ENCODE peak calls at places on chromosomes 6 and 20, in nine cellular contexts. One of them, this sample, is unnamed.

GRCh38 chr6:15355683-15356099 is 109.8 kb downstream of the JARID2 start:
- DNase-seq in GM23338: no peak
- DNase-seq in fibroblast of lung: peak; percentile 53
- DNase-seq in brain microvascular endothelial cell: no peak
- DNase-seq in A549: no peak
- DNase-seq in CD8-positive, alpha-beta memory T cell: no peak
- DNase-seq in heart right ventricle: no peak
- DNase-seq in IMR-90: peak; percentile 50
- DNase-seq in uterus: no peak
- DNase-seq in this sample: no peak

GRCh38 chr20:555933-556332 is 12.3 kb upstream of the CSNK2A1 start:
- DNase-seq in GM23338: no peak
- DNase-seq in CD8-positive, alpha-beta memory T cell: no peak
- DNase-seq in fibroblast of lung: no peak
- DNase-seq in uterus: no peak
- DNase-seq in heart right ventricle: peak; percentile 75
- DNase-seq in IMR-90: peak; percentile 9
- DNase-seq in brain microvascular endothelial cell: no peak
- DNase-seq in A549: no peak
- DNase-seq in this sample: no peak

GRCh38 chr6:44253307-44254101 is 3.8 kb downstream of the SLC35B2 start:
- DNase-seq in uterus: no peak
- DNase-seq in fibroblast of lung: no peak
- DNase-seq in brain microvascular endothelial cell: peak; percentile 21
- DNase-seq in A549: no peak
- DNase-seq in heart right ventricle: no peak
- DNase-seq in IMR-90: no peak
- DNase-seq in CD8-positive, alpha-beta memory T cell: peak; percentile 49
- DNase-seq in GM23338: peak; percentile 83
- DNase-seq in this sample: no peak

GRCh38 chr6:106882601-106883518 is 91.7 kb downstream of the CD24 start:
- DNase-seq in IMR-90: no peak
- DNase-seq in uterus: no peak
- DNase-seq in fibroblast of lung: no peak
- DNase-seq in brain microvascular endothelial cell: no peak
- DNase-seq in CD8-positive, alpha-beta memory T cell: no peak
- DNase-seq in GM23338: no peak
- DNase-seq in A549: no peak
- DNase-seq in heart right ventricle: no peak
- DNase-seq in this sample: no peak

GRCh38 chr6:650098-650497 is 6.8 kb downstream of the HUS1B start:
- DNase-seq in heart right ventricle: no peak
- DNase-seq in fibroblast of lung: peak; percentile 53
- DNase-seq in CD8-positive, alpha-beta memory T cell: no peak
- DNase-seq in uterus: no peak
- DNase-seq in brain microvascular endothelial cell: no peak
- DNase-seq in IMR-90: peak; percentile 78
- DNase-seq in GM23338: peak; percentile 63
- DNase-seq in A549: no peak
- DNase-seq in this sample: no peak

GRCh38 chr20:20360464-20360863 is 7.4 kb upstream of the INSM1 start:
- DNase-seq in GM23338: peak; percentile 75
- DNase-seq in brain microvascular endothelial cell: peak; percentile 60
- DNase-seq in IMR-90: peak; percentile 69
- DNase-seq in heart right ventricle: peak; percentile 26
- DNase-seq in uterus: no peak
- DNase-seq in fibroblast of lung: peak; percentile 71
- DNase-seq in CD8-positive, alpha-beta memory T cell: no peak
- DNase-seq in A549: peak; percentile 75
- DNase-seq in this sample: no peak

GRCh38 chr6:112221561-112221960 is 32.8 kb downstream of the LAMA4 start:
- DNase-seq in uterus: no peak
- DNase-seq in heart right ventricle: no peak
- DNase-seq in fibroblast of lung: no peak
- DNase-seq in IMR-90: no peak
- DNase-seq in CD8-positive, alpha-beta memory T cell: no peak
- DNase-seq in A549: no peak
- DNase-seq in brain microvascular endothelial cell: no peak
- DNase-seq in GM23338: no peak
- DNase-seq in this sample: no peak

GRCh38 chr20:59268827-59269226 is 31.6 kb upstream of the EDN3 start:
- DNase-seq in brain microvascular endothelial cell: no peak
- DNase-seq in heart right ventricle: no peak
- DNase-seq in GM23338: peak; percentile 25
- DNase-seq in CD8-positive, alpha-beta memory T cell: no peak
- DNase-seq in IMR-90: no peak
- DNase-seq in fibroblast of lung: no peak
- DNase-seq in A549: no peak
- DNase-seq in uterus: no peak
- DNase-seq in this sample: no peak

GRCh38 chr20:51412333-51412761 is 130.2 kb downstream of the NFATC2 start:
- DNase-seq in heart right ventricle: peak; percentile 32
- DNase-seq in fibroblast of lung: peak; percentile 41
- DNase-seq in A549: no peak
- DNase-seq in IMR-90: peak; percentile 52
- DNase-seq in GM23338: no peak
- DNase-seq in uterus: no peak
- DNase-seq in CD8-positive, alpha-beta memory T cell: no peak
- DNase-seq in brain microvascular endothelial cell: peak; percentile 53
- DNase-seq in this sample: no peak

GRCh38 chr6:79033279-79033678 is 44.8 kb downstream of the PHIP start:
- DNase-seq in A549: no peak
- DNase-seq in CD8-positive, alpha-beta memory T cell: no peak
- DNase-seq in GM23338: no peak
- DNase-seq in IMR-90: no peak
- DNase-seq in heart right ventricle: no peak
- DNase-seq in uterus: no peak
- DNase-seq in fibroblast of lung: no peak
- DNase-seq in brain microvascular endothelial cell: no peak
- DNase-seq in this sample: no peak

GRCh38 chr6:163715846-163716245 is 301.3 kb downstream of the QKI start:
- DNase-seq in CD8-positive, alpha-beta memory T cell: no peak
- DNase-seq in fibroblast of lung: no peak
- DNase-seq in A549: no peak
- DNase-seq in brain microvascular endothelial cell: no peak
- DNase-seq in GM23338: no peak
- DNase-seq in uterus: no peak
- DNase-seq in IMR-90: no peak
- DNase-seq in heart right ventricle: no peak
- DNase-seq in this sample: no peak

GRCh38 chr6:31205638-31206037 is 35.2 kb upstream of the POU5F1 start:
- DNase-seq in CD8-positive, alpha-beta memory T cell: no peak
- DNase-seq in heart right ventricle: no peak
- DNase-seq in IMR-90: no peak
- DNase-seq in fibroblast of lung: no peak
- DNase-seq in A549: no peak
- DNase-seq in GM23338: no peak
- DNase-seq in brain microvascular endothelial cell: no peak
- DNase-seq in uterus: no peak
- DNase-seq in this sample: no peak

GRCh38 chr6:7902867-7903266 is 7.7 kb downstream of the TXNDC5 start:
- DNase-seq in fibroblast of lung: no peak
- DNase-seq in GM23338: no peak
- DNase-seq in brain microvascular endothelial cell: no peak
- DNase-seq in IMR-90: no peak
- DNase-seq in heart right ventricle: no peak
- DNase-seq in uterus: no peak
- DNase-seq in A549: no peak
- DNase-seq in CD8-positive, alpha-beta memory T cell: no peak
- DNase-seq in this sample: no peak

GRCh38 chr6:144912474-144912873 is 627.3 kb downstream of the UTRN start:
- DNase-seq in A549: no peak
- DNase-seq in heart right ventricle: no peak
- DNase-seq in IMR-90: peak; percentile 90
- DNase-seq in brain microvascular endothelial cell: peak; percentile 38
- DNase-seq in CD8-positive, alpha-beta memory T cell: no peak
- DNase-seq in GM23338: peak; percentile 10
- DNase-seq in fibroblast of lung: peak; percentile 74
- DNase-seq in uterus: no peak
- DNase-seq in this sample: no peak

GRCh38 chr20:26209171-26209941 is 512.7 kb upstream of the ZNF337 start:
- DNase-seq in heart right ventricle: no peak
- DNase-seq in CD8-positive, alpha-beta memory T cell: no peak
- DNase-seq in A549: no peak
- DNase-seq in fibroblast of lung: no peak
- DNase-seq in IMR-90: peak; percentile 11
- DNase-seq in brain microvascular endothelial cell: no peak
- DNase-seq in uterus: no peak
- DNase-seq in GM23338: peak; percentile 41
- DNase-seq in this sample: peak; percentile 31

GRCh38 chr20:38073307-38074010 is 39.9 kb downstream of the RPRD1B start:
- DNase-seq in heart right ventricle: peak; percentile 85
- DNase-seq in GM23338: peak; percentile 86
- DNase-seq in CD8-positive, alpha-beta memory T cell: no peak
- DNase-seq in brain microvascular endothelial cell: peak; percentile 95
- DNase-seq in IMR-90: peak; percentile 98
- DNase-seq in fibroblast of lung: peak; percentile 99
- DNase-seq in A549: no peak
- DNase-seq in uterus: peak; percentile 86
- DNase-seq in this sample: peak; percentile 81

GRCh38 chr20:44079291-44079690 is 107.7 kb downstream of the JPH2 start:
- DNase-seq in GM23338: no peak
- DNase-seq in CD8-positive, alpha-beta memory T cell: no peak
- DNase-seq in A549: no peak
- DNase-seq in IMR-90: no peak
- DNase-seq in uterus: no peak
- DNase-seq in brain microvascular endothelial cell: peak; percentile 52
- DNase-seq in fibroblast of lung: no peak
- DNase-seq in heart right ventricle: no peak
- DNase-seq in this sample: no peak

GRCh38 chr6:43736844-43737243 is 33.2 kb upstream of the VEGFA start:
- DNase-seq in brain microvascular endothelial cell: no peak
- DNase-seq in fibroblast of lung: no peak
- DNase-seq in A549: no peak
- DNase-seq in IMR-90: no peak
- DNase-seq in CD8-positive, alpha-beta memory T cell: no peak
- DNase-seq in uterus: peak; percentile 1
- DNase-seq in heart right ventricle: peak; percentile 1
- DNase-seq in GM23338: no peak
- DNase-seq in this sample: no peak

GRCh38 chr6:16683524-16684194 is 77.6 kb downstream of the ATXN1 start:
- DNase-seq in CD8-positive, alpha-beta memory T cell: no peak
- DNase-seq in heart right ventricle: peak; percentile 25
- DNase-seq in IMR-90: peak; percentile 56
- DNase-seq in GM23338: no peak
- DNase-seq in uterus: peak; percentile 45
- DNase-seq in fibroblast of lung: peak; percentile 81
- DNase-seq in brain microvascular endothelial cell: peak; percentile 69
- DNase-seq in A549: no peak
- DNase-seq in this sample: peak; percentile 70

GRCh38 chr20:11067359-11067758 is 393.6 kb upstream of the JAG1 start:
- DNase-seq in CD8-positive, alpha-beta memory T cell: no peak
- DNase-seq in uterus: no peak
- DNase-seq in brain microvascular endothelial cell: no peak
- DNase-seq in fibroblast of lung: no peak
- DNase-seq in GM23338: no peak
- DNase-seq in IMR-90: no peak
- DNase-seq in heart right ventricle: no peak
- DNase-seq in A549: no peak
- DNase-seq in this sample: no peak

GRCh38 chr20:63166423-63167020 is 49.4 kb downstream of the YTHDF1 start:
- DNase-seq in GM23338: no peak
- DNase-seq in heart right ventricle: no peak
- DNase-seq in IMR-90: no peak
- DNase-seq in fibroblast of lung: no peak
- DNase-seq in A549: no peak
- DNase-seq in brain microvascular endothelial cell: no peak
- DNase-seq in uterus: no peak
- DNase-seq in CD8-positive, alpha-beta memory T cell: no peak
- DNase-seq in this sample: no peak
- H3K27ac ChIP-seq in GM23338: no peak overlapping the region
- H3K27ac ChIP-seq in heart right ventricle: no peak overlapping the region
- H3K27ac ChIP-seq in IMR-90: no peak overlapping the region
- H3K27ac ChIP-seq in fibroblast of lung: no peak overlapping the region
- H3K27ac ChIP-seq in A549: no peak overlapping the region
- H3K27ac ChIP-seq in brain microvascular endothelial cell: no peak overlapping the region
- H3K27ac ChIP-seq in uterus: no peak overlapping the region
- H3K27ac ChIP-seq in CD8-positive, alpha-beta memory T cell: no peak overlapping the region
- H3K27ac ChIP-seq in this sample: no peak overlapping the region

GRCh38 chr6:4928426-4928825 is 75.4 kb downstream of the RPP40 start:
- DNase-seq in GM23338: no peak
- DNase-seq in fibroblast of lung: peak; percentile 28
- DNase-seq in IMR-90: peak; percentile 55
- DNase-seq in A549: no peak
- DNase-seq in heart right ventricle: no peak
- DNase-seq in CD8-positive, alpha-beta memory T cell: no peak
- DNase-seq in brain microvascular endothelial cell: peak; percentile 53
- DNase-seq in uterus: no peak
- DNase-seq in this sample: no peak
- H3K27ac ChIP-seq in GM23338: no peak overlapping the region
- H3K27ac ChIP-seq in fibroblast of lung: no peak overlapping the region
- H3K27ac ChIP-seq in IMR-90: no peak overlapping the region
- H3K27ac ChIP-seq in A549: no peak overlapping the region
- H3K27ac ChIP-seq in heart right ventricle: no peak overlapping the region
- H3K27ac ChIP-seq in CD8-positive, alpha-beta memory T cell: no peak overlapping the region
- H3K27ac ChIP-seq in brain microvascular endothelial cell: no peak overlapping the region
- H3K27ac ChIP-seq in uterus: no peak overlapping the region
- H3K27ac ChIP-seq in this sample: no peak overlapping the region

DNA sequence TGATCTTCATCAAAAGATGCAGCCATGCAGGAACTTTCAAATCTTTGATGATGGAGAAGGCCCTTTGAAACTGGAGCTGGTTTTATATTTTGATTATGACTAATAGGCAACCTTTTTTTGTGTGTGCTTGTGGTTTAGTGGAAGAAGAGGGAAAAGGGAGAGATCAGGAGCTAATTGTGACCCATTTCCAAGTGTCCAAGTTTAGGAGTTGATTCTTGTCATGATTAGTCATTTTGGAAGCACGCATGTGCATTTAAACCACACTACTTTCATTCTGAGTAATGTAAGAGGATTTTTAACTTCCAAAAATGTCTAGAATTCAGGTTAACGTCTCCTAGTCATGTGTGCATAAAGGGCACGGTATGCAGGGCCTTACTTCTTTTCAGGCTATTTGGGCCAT is 3.5 kb downstream of the FOXO3 start:
- DNase-seq in uterus: no peak
- DNase-seq in IMR-90: peak; percentile 98
- DNase-seq in CD8-positive, alpha-beta memory T cell: no peak
- DNase-seq in brain microvascular endothelial cell: peak; percentile 88
- DNase-seq in heart right ventricle: no peak
- DNase-seq in A549: no peak
- DNase-seq in fibroblast of lung: peak; percentile 93
- DNase-seq in GM23338: no peak
- DNase-seq in this sample: peak; percentile 52
- H3K27ac ChIP-seq in uterus: peak overlapping the region; percentile 100
- H3K27ac ChIP-seq in IMR-90: no peak overlapping the region
- H3K27ac ChIP-seq in CD8-positive, alpha-beta memory T cell: no peak overlapping the region
- H3K27ac ChIP-seq in brain microvascular endothelial cell: peak overlapping the region; percentile 57
- H3K27ac ChIP-seq in heart right ventricle: peak overlapping the region; percentile 100
- H3K27ac ChIP-seq in A549: no peak overlapping the region
- H3K27ac ChIP-seq in fibroblast of lung: peak overlapping the region; percentile 95
- H3K27ac ChIP-seq in GM23338: no peak overlapping the region
- H3K27ac ChIP-seq in this sample: peak overlapping the region; percentile 49

DNA sequence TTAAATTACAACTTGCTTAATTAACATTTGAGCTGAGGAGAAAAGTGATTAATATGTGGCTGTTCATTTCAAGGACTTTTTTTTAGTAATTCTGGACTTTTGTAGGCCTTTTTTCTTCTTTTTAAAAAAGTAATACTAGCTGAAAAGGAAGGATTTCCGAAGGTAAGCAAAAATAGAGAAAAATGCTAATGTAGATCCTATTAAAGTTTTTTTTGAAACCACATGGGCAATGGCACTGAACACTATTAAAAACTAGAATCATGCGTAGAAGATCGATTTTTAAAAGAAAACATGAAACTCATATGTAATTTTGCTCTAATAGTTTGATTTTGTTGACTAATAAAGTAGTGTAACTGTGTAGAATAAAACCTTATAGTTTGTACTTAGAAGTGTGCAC is 2.4 kb downstream of the BAG2 start:
- DNase-seq in A549: no peak
- DNase-seq in CD8-positive, alpha-beta memory T cell: no peak
- DNase-seq in uterus: no peak
- DNase-seq in IMR-90: no peak
- DNase-seq in brain microvascular endothelial cell: no peak
- DNase-seq in GM23338: no peak
- DNase-seq in fibroblast of lung: no peak
- DNase-seq in heart right ventricle: no peak
- DNase-seq in this sample: no peak
- H3K27ac ChIP-seq in A549: peak overlapping the region; percentile 92
- H3K27ac ChIP-seq in CD8-positive, alpha-beta memory T cell: peak overlapping the region; percentile 88
- H3K27ac ChIP-seq in uterus: peak overlapping the region; percentile 98
- H3K27ac ChIP-seq in IMR-90: peak overlapping the region; percentile 14
- H3K27ac ChIP-seq in brain microvascular endothelial cell: peak overlapping the region; percentile 93
- H3K27ac ChIP-seq in GM23338: no peak overlapping the region
- H3K27ac ChIP-seq in fibroblast of lung: peak overlapping the region; percentile 92
- H3K27ac ChIP-seq in heart right ventricle: peak overlapping the region; percentile 89
- H3K27ac ChIP-seq in this sample: peak overlapping the region; percentile 82

This sample was measured in SJSA1.